ENCODE peak calls at places on chromosomes 11 and 22, in six cellular contexts. One of them, this sample, is unnamed.

GRCh38 chr11:2589538-2589934 is 110.3 kb downstream of the KCNQ1OT1 start:
- DNase-seq in NCI-H345: no peak
- DNase-seq in hepatocyte: peak
- DNase-seq in RCC 7860: no peak
- DNase-seq in body of pancreas: peak
- DNase-seq in H9: peak
- DNase-seq in this sample: no peak

GRCh38 chr22:34004058-34004457 is 83.8 kb upstream of the LARGE1 start:
- DNase-seq in H9: no peak
- DNase-seq in RCC 7860: no peak
- DNase-seq in NCI-H345: no peak
- DNase-seq in body of pancreas: no peak
- DNase-seq in hepatocyte: no peak
- DNase-seq in this sample: no peak

GRCh38 chr22:30266445-30267381 is at the start of gene OSM:
- DNase-seq in H9: no peak
- DNase-seq in body of pancreas: peak
- DNase-seq in hepatocyte: no peak
- DNase-seq in NCI-H345: no peak
- DNase-seq in RCC 7860: no peak
- DNase-seq in this sample: no peak

GRCh38 chr22:47042116-47042825 is 279.8 kb downstream of the TBC1D22A start:
- DNase-seq in H9: no peak
- DNase-seq in RCC 7860: no peak
- DNase-seq in hepatocyte: no peak
- DNase-seq in NCI-H345: no peak
- DNase-seq in body of pancreas: no peak
- DNase-seq in this sample: no peak

GRCh38 chr22:27669798-27670599 is 131.6 kb downstream of the MN1 start:
- DNase-seq in RCC 7860: no peak
- DNase-seq in hepatocyte: peak
- DNase-seq in body of pancreas: peak
- DNase-seq in H9: peak
- DNase-seq in NCI-H345: no peak
- DNase-seq in this sample: no peak

GRCh38 chr11:108766596-108767173 is 101.8 kb downstream of the DDX10 start:
- DNase-seq in NCI-H345: no peak
- DNase-seq in hepatocyte: no peak
- DNase-seq in body of pancreas: no peak
- DNase-seq in H9: no peak
- DNase-seq in RCC 7860: peak
- DNase-seq in this sample: no peak

GRCh38 chr11:9528141-9528511 is 45.3 kb upstream of the WEE1 start:
- DNase-seq in hepatocyte: no peak
- DNase-seq in RCC 7860: no peak
- DNase-seq in NCI-H345: no peak
- DNase-seq in body of pancreas: no peak
- DNase-seq in H9: no peak
- DNase-seq in this sample: no peak

GRCh38 chr11:10979529-10979928 is 121.7 kb upstream of the ZBED5 start:
- DNase-seq in hepatocyte: no peak
- DNase-seq in H9: no peak
- DNase-seq in RCC 7860: no peak
- DNase-seq in body of pancreas: no peak
- DNase-seq in NCI-H345: no peak
- DNase-seq in this sample: no peak

GRCh38 chr22:42711281-42711731 is 9.4 kb downstream of the A4GALT start:
- DNase-seq in NCI-H345: no peak
- DNase-seq in body of pancreas: no peak
- DNase-seq in hepatocyte: no peak
- DNase-seq in RCC 7860: no peak
- DNase-seq in H9: no peak
- DNase-seq in this sample: no peak

GRCh38 chr22:26174280-26174679 is 5.0 kb downstream of the SEZ6L start:
- DNase-seq in RCC 7860: no peak
- DNase-seq in H9: peak
- DNase-seq in NCI-H345: peak
- DNase-seq in hepatocyte: peak
- DNase-seq in body of pancreas: no peak
- DNase-seq in this sample: peak

GRCh38 chr11:117749541-117749910 is 47.5 kb downstream of the DSCAML1 start:
- DNase-seq in body of pancreas: no peak
- DNase-seq in RCC 7860: no peak
- DNase-seq in H9: no peak
- DNase-seq in hepatocyte: no peak
- DNase-seq in NCI-H345: no peak
- DNase-seq in this sample: no peak

GRCh38 chr11:1126491-1126926 is 31.2 kb upstream of the MUC5AC start:
- DNase-seq in hepatocyte: no peak
- DNase-seq in body of pancreas: no peak
- DNase-seq in H9: peak
- DNase-seq in RCC 7860: no peak
- DNase-seq in NCI-H345: no peak
- DNase-seq in this sample: no peak

GRCh38 chr11:118705796-118706545 is 26.5 kb upstream of the TREH start:
- DNase-seq in NCI-H345: no peak
- DNase-seq in hepatocyte: no peak
- DNase-seq in H9: no peak
- DNase-seq in RCC 7860: no peak
- DNase-seq in body of pancreas: no peak
- DNase-seq in this sample: no peak

GRCh38 chr11:46072172-46072964 is 48.9 kb downstream of the PHF21A start:
- DNase-seq in NCI-H345: no peak
- DNase-seq in RCC 7860: no peak
- DNase-seq in H9: no peak
- DNase-seq in body of pancreas: peak
- DNase-seq in hepatocyte: no peak
- DNase-seq in this sample: no peak

GRCh38 chr11:117824571-117825537 is at the start of gene FXYD2:
- DNase-seq in NCI-H345: peak
- DNase-seq in H9: peak
- DNase-seq in RCC 7860: no peak
- DNase-seq in body of pancreas: peak
- DNase-seq in hepatocyte: no peak
- DNase-seq in this sample: no peak

GRCh38 chr11:110297082-110297725 is 790 bp upstream of the RDX start:
- DNase-seq in hepatocyte: no peak
- DNase-seq in H9: no peak
- DNase-seq in body of pancreas: no peak
- DNase-seq in RCC 7860: peak
- DNase-seq in NCI-H345: no peak
- DNase-seq in this sample: no peak

GRCh38 chr11:78691215-78691614 is 116.6 kb upstream of the NARS2 start:
- DNase-seq in NCI-H345: no peak
- DNase-seq in H9: no peak
- DNase-seq in hepatocyte: no peak
- DNase-seq in body of pancreas: no peak
- DNase-seq in RCC 7860: no peak
- DNase-seq in this sample: no peak

GRCh38 chr11:89119426-89119825 is 53.6 kb upstream of the GRM5 start:
- DNase-seq in RCC 7860: no peak
- DNase-seq in NCI-H345: no peak
- DNase-seq in H9: no peak
- DNase-seq in hepatocyte: no peak
- DNase-seq in body of pancreas: no peak
- DNase-seq in this sample: no peak

GRCh38 chr11:47373876-47374820 is 4.2 kb downstream of the SPI1 start:
- DNase-seq in NCI-H345: peak
- DNase-seq in H9: peak
- DNase-seq in hepatocyte: peak
- DNase-seq in RCC 7860: peak
- DNase-seq in body of pancreas: peak
- DNase-seq in this sample: peak

GRCh38 chr11:19816040-19816439 is 103.4 kb downstream of the NAV2 start:
- DNase-seq in RCC 7860: no peak
- DNase-seq in H9: no peak
- DNase-seq in hepatocyte: no peak
- DNase-seq in body of pancreas: peak
- DNase-seq in NCI-H345: no peak
- DNase-seq in this sample: no peak

GRCh38 chr11:79939111-79939510 is 498.3 kb upstream of the TENM4 start:
- DNase-seq in body of pancreas: no peak
- DNase-seq in NCI-H345: no peak
- DNase-seq in hepatocyte: no peak
- DNase-seq in RCC 7860: no peak
- DNase-seq in H9: no peak
- DNase-seq in this sample: no peak

GRCh38 chr22:45785458-45785857 is 113.8 kb downstream of the ATXN10 start:
- DNase-seq in body of pancreas: peak
- DNase-seq in NCI-H345: no peak
- DNase-seq in RCC 7860: peak
- DNase-seq in hepatocyte: peak
- DNase-seq in H9: no peak
- DNase-seq in this sample: no peak

GRCh38 chr11:33211588-33211987 is 45.6 kb upstream of the HIPK3 start:
- DNase-seq in RCC 7860: no peak
- DNase-seq in H9: no peak
- DNase-seq in NCI-H345: no peak
- DNase-seq in body of pancreas: no peak
- DNase-seq in hepatocyte: no peak
- DNase-seq in this sample: no peak

GRCh38 chr11:79198898-79199250 is 242.0 kb downstream of the TENM4 start:
- DNase-seq in NCI-H345: no peak
- DNase-seq in body of pancreas: peak
- DNase-seq in H9: no peak
- DNase-seq in RCC 7860: no peak
- DNase-seq in hepatocyte: no peak
- DNase-seq in this sample: no peak

GRCh38 chr11:129643031-129643721 is 172.5 kb upstream of the TMEM45B start:
- DNase-seq in H9: no peak
- DNase-seq in NCI-H345: no peak
- DNase-seq in body of pancreas: no peak
- DNase-seq in hepatocyte: no peak
- DNase-seq in RCC 7860: peak
- DNase-seq in this sample: no peak

GRCh38 chr11:11979487-11980117 is 28.8 kb downstream of the DKK3 start:
- DNase-seq in RCC 7860: peak
- DNase-seq in body of pancreas: no peak
- DNase-seq in H9: no peak
- DNase-seq in hepatocyte: peak
- DNase-seq in NCI-H345: no peak
- DNase-seq in this sample: no peak

GRCh38 chr22:27842994-27843431 is 41.5 kb upstream of the MN1 start:
- DNase-seq in body of pancreas: no peak
- DNase-seq in NCI-H345: no peak
- DNase-seq in hepatocyte: no peak
- DNase-seq in RCC 7860: no peak
- DNase-seq in H9: no peak
- DNase-seq in this sample: no peak

This sample was measured in NCI-H1417.